ENCODE peak calls at places on chromosome 11, in four cellular contexts. E is H1, S is NT2/D1, B is GM12878. M is an unnamed sample.

GRCh38 chr11:72040497-72041363 is 39.6 kb downstream of the NUMA1 start:
- DNase-seq in E (peak), S (peak), B (no peak), M (peak)

GRCh38 chr11:129861702-129862107 is 33.7 kb downstream of the NFRKB start:
- DNase-seq in E (peak), S (peak), B (no peak), M (peak)

GRCh38 chr11:43517518-43517917 is 158.8 kb downstream of the TTC17 start:
- DNase-seq in E (no peak), S (no peak), B (no peak), M (no peak)

GRCh38 chr11:111427471-111427912 is 48.4 kb upstream of the POU2AF1 start:
- DNase-seq in E (no peak), S (no peak), B (no peak), M (peak)

GRCh38 chr11:81030186-81030585 is 1589.4 kb upstream of the TENM4 start:
- DNase-seq in E (no peak), S (no peak), B (no peak), M (no peak)

GRCh38 chr11:19660076-19660475 is 52.6 kb upstream of the NAV2 start:
- DNase-seq in E (no peak), S (no peak), B (peak), M (peak)

GRCh38 chr11:26297179-26297970 is 34.6 kb upstream of the ANO3 start:
- DNase-seq in E (no peak), S (peak), B (no peak), M (peak)

GRCh38 chr11:75582935-75583709 is 21.1 kb downstream of the SERPINH1 start:
- DNase-seq in E (no peak), S (no peak), B (no peak), M (no peak)

GRCh38 chr11:64088159-64089026 is 52.7 kb downstream of the FLRT1 start:
- DNase-seq in E (peak), S (peak), B (no peak), M (peak)

GRCh38 chr11:104164028-104164520 is at the start of gene PDGFD:
- DNase-seq in E (peak), S (peak), B (no peak), M (peak)
- H3K9ac ChIP-seq in E (no peak), S (peak), B (no peak), M (no peak)

GRCh38 chr11:3644817-3645235 is at the start of gene ART1:
- DNase-seq in E (no peak), S (no peak), B (no peak), M (no peak)
- TF ChIP-seq SUZ12 in E (no peak), S (no peak), B (no peak), M (no peak)

GRCh38 chr11:36149538-36150242 is 139.5 kb downstream of the COMMD9 start:
- DNase-seq in E (peak), S (peak), B (peak), M (peak)
- H3K9ac ChIP-seq in E (no peak), S (no peak), B (no peak), M (no peak)

GRCh38 chr11:118310271-118310670 is 5.7 kb downstream of the CD3E start:
- DNase-seq in E (no peak), S (no peak), B (no peak), M (no peak)

GRCh38 chr11:118305726-118306125 is 1.2 kb downstream of the CD3E start:
- DNase-seq in E (no peak), S (no peak), B (no peak), M (no peak)

GRCh38 chr11:118304809-118305248 is 299 bp downstream of the CD3E start:
- DNase-seq in E (no peak), S (no peak), B (no peak), M (no peak)

GRCh38 chr11:118304227-118304808 is at the start of gene CD3E:
- DNase-seq in E (no peak), S (no peak), B (no peak), M (no peak)

DNA sequence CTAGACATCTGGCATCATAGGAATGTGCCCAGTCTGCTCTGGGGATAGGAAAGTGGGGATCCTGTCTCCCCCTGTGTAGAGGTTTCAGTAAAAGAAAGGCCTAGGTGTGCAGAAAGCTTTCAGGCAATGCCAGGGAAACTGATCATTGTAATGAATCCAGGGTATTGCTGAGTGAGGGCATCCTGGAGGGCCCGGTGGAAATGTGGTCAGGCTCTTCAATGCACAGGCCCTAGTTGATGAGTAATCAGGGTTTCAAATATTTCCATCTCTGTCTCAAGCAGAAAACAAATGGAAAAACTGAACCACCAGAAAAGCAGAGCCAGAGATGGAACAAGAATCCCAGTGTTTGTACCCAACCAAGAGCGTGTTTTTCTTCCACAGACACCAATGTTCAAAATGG is 2.0 kb downstream of the CD3E start:
- DNase-seq in E (no peak), S (no peak), B (no peak), M (no peak)
- TF ChIP-seq SUZ12 in E (no peak), S (no peak), B (no peak), M (no peak)

GRCh38 chr11:58770627-58771457 is 39.1 kb upstream of the GLYAT start:
- DNase-seq in E (no peak), S (no peak), B (no peak), M (no peak)
- H3K9ac ChIP-seq in E (no peak), S (no peak), B (no peak), M (no peak)

DNA sequence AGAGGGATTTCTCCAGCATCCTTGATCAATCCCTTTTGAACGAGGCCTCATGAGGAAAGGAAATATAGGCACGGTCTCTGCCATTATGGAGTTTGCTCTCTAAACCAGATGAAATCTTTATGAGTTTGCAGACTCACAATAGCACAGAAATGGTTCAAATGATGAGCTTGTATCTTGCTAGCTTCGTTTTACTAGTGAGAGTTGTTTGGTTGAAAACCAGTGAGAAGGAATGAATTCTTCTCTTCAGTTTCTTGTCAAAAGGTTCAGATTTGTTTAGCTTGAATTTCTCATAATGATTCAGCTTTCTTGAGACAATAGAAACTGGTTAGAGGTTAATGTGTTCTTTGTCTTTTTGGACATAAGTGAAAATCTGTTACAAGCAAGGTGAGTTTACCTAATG is 92.7 kb downstream of the ZBTB16 start:
- DNase-seq in E (no peak), S (no peak), B (no peak), M (no peak)
- TF ChIP-seq SUZ12 in E (no peak), S (no peak), B (no peak), M (no peak)

GRCh38 chr11:58059011-58059358 is 28.2 kb downstream of the OR6Q1 start:
- DNase-seq in E (no peak), S (peak), B (no peak), M (peak)
- H3K9ac ChIP-seq in E (no peak), S (no peak), B (no peak), M (peak)

GRCh38 chr11:60347084-60347797 is 20.2 kb downstream of the MS4A6E start:
- DNase-seq in E (no peak), S (no peak), B (no peak), M (no peak)

GRCh38 chr11:60345489-60345888 is 18.4 kb downstream of the MS4A6E start:
- DNase-seq in E (peak), S (peak), B (no peak), M (peak)

GRCh38 chr11:60348116-60348515 is 21.1 kb downstream of the MS4A6E start:
- DNase-seq in E (no peak), S (no peak), B (no peak), M (no peak)

GRCh38 chr11:60344146-60344545 is 17.1 kb downstream of the MS4A6E start:
- DNase-seq in E (no peak), S (no peak), B (no peak), M (no peak)

GRCh38 chr11:60343094-60343704 is 16.1 kb downstream of the MS4A6E start:
- DNase-seq in E (no peak), S (no peak), B (no peak), M (peak)
- TF ChIP-seq SUZ12 in E (no peak), S (no peak), B (no peak), M (no peak)

GRCh38 chr11:32792111-32792947 is 2.1 kb downstream of the CCDC73 start:
- DNase-seq in E (no peak), S (no peak), B (no peak), M (no peak)

GRCh38 chr11:32796425-32796824 is 2.0 kb upstream of the CCDC73 start:
- DNase-seq in E (no peak), S (no peak), B (no peak), M (no peak)

GRCh38 chr11:32794439-32794838 is at the start of gene CCDC73:
- DNase-seq in E (no peak), S (no peak), B (no peak), M (no peak)

GRCh38 chr11:32790916-32791315 is 3.5 kb downstream of the CCDC73 start:
- DNase-seq in E (no peak), S (no peak), B (no peak), M (no peak)

DNA sequence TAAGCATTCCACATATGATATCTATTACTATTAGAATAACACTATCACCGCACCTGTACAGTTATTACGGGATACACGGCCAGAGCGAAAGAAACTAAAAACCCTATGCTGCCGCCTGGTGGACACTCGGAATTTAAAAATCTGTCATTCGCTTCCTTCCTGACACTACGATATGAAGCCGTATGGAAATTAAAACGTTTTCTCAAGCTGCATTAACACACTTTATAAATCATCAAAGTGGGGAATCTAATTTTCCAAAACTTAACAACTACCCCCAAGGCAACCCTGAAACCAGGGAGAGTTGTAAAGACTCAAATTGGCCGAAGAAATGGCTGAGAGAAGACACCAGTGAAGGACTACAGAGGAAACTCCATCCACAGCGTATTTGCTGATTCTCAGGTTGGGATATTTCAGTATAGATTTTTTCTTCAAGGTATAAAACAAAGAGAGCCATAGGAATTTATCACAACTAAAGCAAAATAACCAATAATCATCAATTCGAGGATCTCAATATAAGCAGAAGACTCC is 1.4 kb downstream of the CCDC73 start:
- DNase-seq in E (peak), S (no peak), B (peak), M (peak)
- H3K9ac ChIP-seq in E (no peak), S (no peak), B (no peak), M (no peak)

M was measured in HepG2.